ENCODE peak calls at places on chromosomes 16 and 17, in four cellular contexts. Q is cardiac muscle cell, X is IMR-90, C is heart right ventricle. J is an unnamed sample.
A peak's percentile ranks its signal among the peaks of the same experiment; 100 is the strongest.

GRCh38 chr16:5296163-5296562 is 198.6 kb upstream of the EEF2KMT start:
- DNase-seq in Q (no peak), X (no peak), C (no peak), J (no peak)

GRCh38 chr17:78970834-78971763 is 8.6 kb downstream of the LGALS3BP start:
- DNase-seq in Q (peak; percentile 88), X (peak; percentile 72), C (peak; percentile 83), J (peak; percentile 62)

GRCh38 chr16:56269824-56270684 is 78.8 kb downstream of the GNAO1 start:
- DNase-seq in X (peak; percentile 86), Q (peak; percentile 90), C (peak; percentile 30), J (no peak)

GRCh38 chr17:50203086-50203485 is 1.7 kb upstream of the COL1A1 start:
- DNase-seq in C (no peak), Q (no peak), X (peak; percentile 55), J (no peak)

GRCh38 chr17:77420804-77421634 is 280.2 kb downstream of the SEC14L1 start:
- DNase-seq in X (peak; percentile 93), Q (peak; percentile 49), C (no peak), J (peak; percentile 39)

GRCh38 chr17:50380369-50381259 is 7.6 kb downstream of the EME1 start:
- DNase-seq in C (no peak), X (no peak), Q (no peak), J (no peak)

GRCh38 chr17:75129576-75129975 is 2.0 kb downstream of the NT5C start:
- DNase-seq in Q (no peak), X (no peak), C (no peak), J (no peak)

GRCh38 chr16:87924937-87925670 is 11.2 kb downstream of the CA5A start:
- DNase-seq in C (no peak), X (no peak), Q (no peak), J (no peak)

GRCh38 chr17:1870592-1870991 is 40.8 kb downstream of the RPA1 start:
- DNase-seq in X (no peak), C (no peak), Q (no peak), J (no peak)

GRCh38 chr16:1708768-1709180 is 2.8 kb downstream of the MAPK8IP3 start:
- DNase-seq in C (peak; percentile 58), Q (peak; percentile 70), X (peak; percentile 86), J (no peak)

GRCh38 chr17:31211352-31212012 is 85.6 kb downstream of the OMG start:
- DNase-seq in Q (no peak), X (peak; percentile 51), C (no peak), J (no peak)

DNA sequence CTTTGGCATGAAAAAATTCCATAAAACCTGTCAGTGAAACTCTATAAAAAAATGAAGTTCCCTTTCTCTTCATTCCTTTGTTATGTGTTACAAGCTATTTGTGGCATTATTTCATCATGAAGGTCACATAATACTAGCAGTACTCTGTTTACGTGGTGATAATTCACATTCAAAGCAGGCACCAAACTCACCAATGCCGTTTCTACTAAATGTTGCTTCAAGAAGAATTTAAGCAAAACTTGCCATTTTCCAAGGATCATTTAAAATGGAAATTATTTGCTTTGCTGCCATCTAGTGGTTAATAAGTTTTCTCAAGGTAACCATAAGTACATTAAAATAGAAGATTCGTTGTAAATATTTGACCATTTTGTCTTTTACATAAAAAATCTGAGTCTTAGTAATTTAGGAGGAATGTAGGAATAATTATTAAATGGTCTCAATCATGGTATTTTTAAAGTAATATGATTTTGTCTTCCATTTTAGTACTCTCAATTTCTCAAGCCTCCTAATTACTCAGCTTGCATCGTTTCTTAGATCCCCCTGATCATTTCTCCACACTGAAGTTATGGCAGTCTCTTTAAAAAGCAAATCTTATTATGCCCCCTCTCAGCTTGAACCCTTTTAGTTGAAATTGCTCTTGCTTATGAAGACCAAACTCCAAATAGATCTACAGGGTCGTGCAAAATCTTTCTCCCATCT is 80.8 kb downstream of the OMG start:
- DNase-seq in C (no peak), Q (peak; percentile 51), X (peak; percentile 92), J (no peak)
- TF ChIP-seq CTCF in C (peak; percentile 66), Q (peak; percentile 30), X (peak; percentile 59), J (peak; percentile 65)

DNA sequence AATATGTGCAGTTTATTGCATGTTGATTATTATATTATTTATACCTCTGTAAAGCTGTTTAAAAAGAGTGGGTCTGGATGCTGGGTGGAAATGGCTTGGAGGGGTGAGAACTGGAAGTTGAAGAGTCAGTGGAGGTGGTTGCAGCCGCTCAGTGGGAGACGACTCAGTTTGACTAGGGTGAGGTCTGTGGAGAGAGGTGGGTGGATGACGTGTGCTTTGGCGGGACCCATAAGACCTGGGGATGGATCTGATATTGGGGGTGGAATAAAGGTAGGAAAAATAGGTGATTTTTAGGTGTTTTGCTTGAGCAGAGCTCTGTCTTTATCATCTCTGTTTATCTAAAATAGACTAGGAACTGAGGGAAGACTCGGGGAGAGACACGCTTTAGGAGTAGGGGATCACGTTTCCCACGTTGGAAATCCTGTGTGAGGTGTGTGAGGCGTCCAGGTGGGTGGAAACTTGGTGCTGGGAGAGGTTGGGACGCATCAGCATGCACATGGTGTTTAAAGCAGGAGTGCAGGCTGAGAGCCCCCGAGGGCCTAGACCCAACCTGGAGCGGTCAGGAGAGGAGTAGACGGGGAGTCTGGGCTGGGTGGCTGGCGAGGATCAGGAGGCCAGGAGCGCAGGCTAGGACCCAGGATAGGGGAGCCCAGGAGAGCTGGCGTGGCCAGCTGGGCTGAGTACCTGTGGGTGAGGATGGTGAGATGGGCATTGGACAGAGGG is 17.2 kb downstream of the NT5M start:
- DNase-seq in X (no peak), Q (no peak), C (no peak), J (no peak)
- H3K36me3 ChIP-seq in X (no peaks in the 10 kb centered on the region), Q (no peaks in the 10 kb centered on the region), C (no peaks in the 10 kb centered on the region), J (no peaks in the 10 kb centered on the region)

GRCh38 chr17:10771142-10771541 is 32.8 kb downstream of the TMEM238L start:
- DNase-seq in C (no peak), X (no peak), Q (no peak), J (no peak)
- H3K27me3 ChIP-seq in C (no peaks in the 10 kb centered on the region), X (no peaks in the 10 kb centered on the region), Q (no peaks in the 10 kb centered on the region), J (no peaks in the 10 kb centered on the region)

GRCh38 chr17:9054146-9054545 is 32.8 kb downstream of the NTN1 start:
- DNase-seq in Q (no peak), X (no peak), C (no peak), J (no peak)
- TF ChIP-seq CTCF in Q (no peak), X (no peak), C (no peak), J (no peak)

GRCh38 chr17:39716073-39716818 is 14.1 kb downstream of the MIEN1 start:
- DNase-seq in Q (no peak), C (no peak), X (no peak), J (no peak)
- H3K36me3 ChIP-seq in Q (peaks cover 75% of the 10 kb centered on the region), C (no peaks in the 10 kb centered on the region), X (peaks cover 56% of the 10 kb centered on the region), J (no peaks in the 10 kb centered on the region)